ENCODE peak calls at places on chromosomes 3 and 15, in ten cellular contexts. C is stimulated activated CD4-positive, alpha-beta T cell treated with anti-CD3 and anti-CD28 coated beads, Interleukin-4, amount 100 ng/mL, for 48 hours; A is NCI-H345; T is CD4-positive, CD25-positive, alpha-beta regulatory T cell; Y is astrocyte; N is A549; Q is left cardiac atrium; I is EL; X is NCI-H1930; V is esophagus squamous epithelium. W is an unnamed sample.

GRCh38 chr3:69869643-69870042 is 129.9 kb upstream of the SAMMSON start:
- DNase-seq in C (no peak), A (no peak), T (no peak), Y (peak), N (no peak), Q (no peak), I (peak), X (no peak), V (no peak), W (no peak)

GRCh38 chr3:13241621-13242363 is 168.6 kb upstream of the IQSEC1 start:
- DNase-seq in C (no peak), A (no peak), T (no peak), Y (no peak), N (no peak), Q (no peak), I (no peak), X (no peak), V (no peak), W (no peak)

GRCh38 chr15:68369931-68370767 is 61.8 kb downstream of the ITGA11 start:
- DNase-seq in C (no peak), A (no peak), T (no peak), Y (no peak), N (no peak), Q (no peak), I (no peak), X (no peak), V (no peak), W (no peak)

GRCh38 chr3:52091566-52092290 is 35.4 kb upstream of the DUSP7 start:
- DNase-seq in C (no peak), A (no peak), T (no peak), Y (no peak), N (no peak), Q (peak), I (no peak), X (no peak), V (no peak), W (no peak)

GRCh38 chr15:51281368-51281967 is 56.9 kb downstream of the CYP19A1 start:
- DNase-seq in C (no peak), A (no peak), T (no peak), Y (no peak), N (peak), Q (peak), I (peak), X (peak), V (no peak), W (no peak)

GRCh38 chr3:175041369-175041768 is 182.2 kb downstream of the NAALADL2 start:
- DNase-seq in C (no peak), A (no peak), T (no peak), Y (no peak), N (no peak), Q (no peak), I (peak), X (no peak), V (no peak), W (no peak)

GRCh38 chr15:53013329-53013728 is 223.2 kb upstream of the ONECUT1 start:
- DNase-seq in C (no peak), A (no peak), T (no peak), Y (no peak), N (no peak), Q (no peak), I (no peak), X (no peak), V (no peak), W (no peak)

GRCh38 chr3:55272031-55272645 is 215.0 kb downstream of the WNT5A start:
- DNase-seq in C (no peak), A (no peak), T (no peak), Y (no peak), N (no peak), Q (no peak), I (no peak), X (no peak), V (no peak), W (no peak)

GRCh38 chr3:160140756-160141155 is 84.5 kb upstream of the C3orf80 start:
- DNase-seq in C (peak), A (no peak), T (no peak), Y (no peak), N (no peak), Q (no peak), I (no peak), X (no peak), V (no peak), W (no peak)

GRCh38 chr3:188128905-188129304 is 25.1 kb upstream of the LPP start:
- DNase-seq in C (no peak), A (no peak), T (no peak), Y (no peak), N (no peak), Q (no peak), I (no peak), X (no peak), V (no peak), W (no peak)

GRCh38 chr3:63975705-63976104 is 47.6 kb downstream of the PSMD6 start:
- DNase-seq in C (no peak), A (peak), T (no peak), Y (peak), N (no peak), Q (peak), I (peak), X (no peak), V (no peak), W (no peak)

GRCh38 chr3:196208942-196209695 is 2.1 kb downstream of the ZDHHC19 start:
- DNase-seq in C (no peak), A (no peak), T (no peak), Y (no peak), N (no peak), Q (no peak), I (no peak), X (no peak), V (no peak), W (no peak)

GRCh38 chr15:47773163-47773562 is 55.9 kb downstream of the SEMA6D start:
- DNase-seq in C (no peak), A (peak), T (no peak), Y (no peak), N (no peak), Q (no peak), I (no peak), X (no peak), V (no peak), W (no peak)

GRCh38 chr15:43376017-43376705 is 5.3 kb downstream of the TUBGCP4 start:
- DNase-seq in C (peak), A (peak), T (peak), Y (no peak), N (peak), Q (no peak), I (peak), X (peak), V (no peak), W (peak)

GRCh38 chr3:127036209-127037020 is 53.5 kb downstream of the PLXNA1 start:
- DNase-seq in C (no peak), A (no peak), T (no peak), Y (no peak), N (no peak), Q (peak), I (no peak), X (no peak), V (no peak), W (no peak)

GRCh38 chr15:76840830-76841460 is 64.2 kb downstream of the SCAPER start:
- DNase-seq in C (no peak), A (peak), T (peak), Y (peak), N (peak), Q (no peak), I (peak), X (no peak), V (no peak), W (no peak)

GRCh38 chr3:42036483-42036823 is 54.7 kb upstream of the TRAK1 start:
- DNase-seq in C (no peak), A (no peak), T (no peak), Y (peak), N (peak), Q (no peak), I (peak), X (no peak), V (no peak), W (no peak)

GRCh38 chr3:168073842-168074311 is 21.8 kb downstream of the GOLIM4 start:
- DNase-seq in C (no peak), A (no peak), T (no peak), Y (no peak), N (no peak), Q (no peak), I (no peak), X (no peak), V (no peak), W (no peak)

GRCh38 chr3:124384527-124384926 is 345.7 kb upstream of the UMPS start:
- DNase-seq in C (no peak), A (no peak), T (no peak), Y (no peak), N (no peak), Q (peak), I (no peak), X (no peak), V (no peak), W (no peak)

GRCh38 chr3:18363367-18363766 is 61.8 kb downstream of the SATB1 start:
- DNase-seq in C (no peak), A (no peak), T (no peak), Y (no peak), N (no peak), Q (no peak), I (no peak), X (no peak), V (no peak), W (no peak)

GRCh38 chr15:89335289-89336041 is 841 bp upstream of the POLG start:
- DNase-seq in C (no peak), A (peak), T (no peak), Y (no peak), N (no peak), Q (no peak), I (no peak), X (peak), V (no peak), W (peak)

GRCh38 chr15:88246666-88247446 is 9.7 kb downstream of the NTRK3 start:
- DNase-seq in C (peak), A (peak), T (peak), Y (peak), N (peak), Q (peak), I (peak), X (peak), V (no peak), W (peak)

GRCh38 chr3:56645407-56645806 is 37.7 kb downstream of the TASOR start:
- DNase-seq in C (no peak), A (no peak), T (no peak), Y (no peak), N (no peak), Q (no peak), I (no peak), X (no peak), V (no peak), W (no peak)

GRCh38 chr3:159091936-159092335 is 290.1 kb downstream of the MFSD1 start:
- DNase-seq in C (no peak), A (no peak), T (no peak), Y (no peak), N (no peak), Q (no peak), I (peak), X (no peak), V (no peak), W (no peak)

GRCh38 chr3:143287403-143287802 is 167.8 kb downstream of the CHST2 start:
- DNase-seq in C (no peak), A (no peak), T (no peak), Y (peak), N (no peak), Q (no peak), I (no peak), X (no peak), V (no peak), W (no peak)

GRCh38 chr3:134132961-134133360 is 103.2 kb upstream of the SLCO2A1 start:
- DNase-seq in C (no peak), A (no peak), T (no peak), Y (no peak), N (no peak), Q (no peak), I (no peak), X (no peak), V (no peak), W (no peak)

GRCh38 chr3:72520690-72521308 is 327.4 kb downstream of the SHQ1 start:
- DNase-seq in C (peak), A (no peak), T (no peak), Y (peak), N (no peak), Q (no peak), I (peak), X (no peak), V (no peak), W (no peak)

GRCh38 chr3:56999547-56999946 is 60.9 kb upstream of the SPATA12 start:
- DNase-seq in C (no peak), A (no peak), T (no peak), Y (no peak), N (no peak), Q (no peak), I (no peak), X (no peak), V (no peak), W (no peak)

W was measured in naive B cell.